ENCODE peak calls at places on chromosomes 4 and X, in nine cellular contexts. G, A, N, L, V, H, W, T and X are unnamed samples.

GRCh38 chr4:35163189-35163588 is 1081.1 kb downstream of the ARAP2 start:
- ATAC-seq in A (no peak), T (no peak), H (no peak), G (no peak), V (no peak), N (no peak), W (no peak), L (no peak), X (no peak)

GRCh38 chr4:169491211-169491610 is 121.2 kb downstream of the NEK1 start:
- ATAC-seq in L (no peak), A (no peak), V (no peak), T (no peak), H (no peak), G (no peak), W (no peak), N (no peak), X (no peak)

GRCh38 chr4:19961092-19961491 is 290.6 kb upstream of the SLIT2 start:
- ATAC-seq in N (no peak), V (no peak), H (peak), L (no peak), G (no peak), W (no peak), A (no peak), T (peak), X (no peak)

GRCh38 chr4:178185517-178185916 is 743.3 kb upstream of the AGA start:
- ATAC-seq in N (no peak), G (no peak), W (no peak), T (no peak), L (no peak), H (no peak), V (no peak), A (no peak), X (no peak)

GRCh38 chr4:71294301-71294700 is 44.5 kb upstream of the SLC4A4 start:
- ATAC-seq in N (no peak), W (no peak), H (peak), T (no peak), G (no peak), A (no peak), V (no peak), L (no peak), X (no peak)

GRCh38 chr4:8534601-8535000 is 45.6 kb upstream of the GPR78 start:
- ATAC-seq in N (no peak), G (no peak), W (no peak), V (no peak), A (no peak), L (no peak), T (no peak), H (peak), X (peak)

GRCh38 chr4:6324999-6325790 is 55.5 kb downstream of the WFS1 start:
- ATAC-seq in T (peak), G (no peak), A (no peak), V (no peak), L (no peak), N (peak), W (no peak), H (no peak), X (peak)

GRCh38 chr4:124903995-124904722 is 191.6 kb upstream of the ANKRD50 start:
- ATAC-seq in T (peak), W (no peak), G (no peak), A (peak), N (peak), H (peak), L (peak), V (no peak), X (peak)

GRCh38 chr4:94995684-94996394 is 238.1 kb downstream of the BMPR1B start:
- ATAC-seq in V (peak), H (peak), G (peak), L (no peak), A (peak), N (no peak), W (peak), T (no peak), X (no peak)

GRCh38 chrX:79182616-79183015 is 38.1 kb downstream of the GPR174 start:
- ATAC-seq in W (no peak), N (no peak), A (peak), T (no peak), V (no peak), L (no peak), G (peak), H (no peak), X (no peak)

GRCh38 chr4:52641853-52642563 is 17.1 kb downstream of the USP46 start:
- ATAC-seq in W (no peak), N (peak), V (no peak), G (peak), L (no peak), T (peak), A (peak), H (peak), X (peak)

GRCh38 chrX:39652336-39652735 is 445.4 kb downstream of the BCOR start:
- ATAC-seq in V (no peak), G (no peak), W (no peak), T (no peak), A (no peak), H (no peak), N (peak), L (peak), X (no peak)

GRCh38 chrX:40310016-40310415 is 212.3 kb upstream of the BCOR start:
- ATAC-seq in H (no peak), N (no peak), T (no peak), L (no peak), W (no peak), G (no peak), V (no peak), A (no peak), X (no peak)

GRCh38 chr4:123411976-123412589 is 15.5 kb downstream of the SPRY1 start:
- ATAC-seq in H (no peak), T (no peak), A (no peak), V (no peak), W (no peak), G (peak), N (no peak), L (peak), X (no peak)